ENCODE peak calls at places on chromosome X, in nine cellular contexts. O is body of pancreas, Z is fibroblast of lung, R is myocyte, U is RPMI7951, H is GM20000, T is endothelial cell, M is stromal cell of bone marrow, C is NCI-H1930. V is an unnamed sample.

GRCh38 chrX:56366901-56367300 is 134.7 kb downstream of the KLF8 start:
- DNase-seq in O (no peak), Z (no peak), R (no peak), U (no peak), H (no peak), T (no peak), M (no peak), C (no peak), V (no peak)

GRCh38 chrX:103155201-103155600 is 59.7 kb upstream of the BEX4 start:
- DNase-seq in O (no peak), Z (peak), R (no peak), U (no peak), H (no peak), T (no peak), M (no peak), C (no peak), V (no peak)

GRCh38 chrX:28124416-28124815 is 143.2 kb upstream of the DCAF8L1 start:
- DNase-seq in O (no peak), Z (no peak), R (no peak), U (no peak), H (no peak), T (no peak), M (no peak), C (no peak), V (no peak)

GRCh38 chrX:153773218-153773611 is 7.6 kb upstream of the SRPK3 start:
- DNase-seq in O (no peak), Z (no peak), R (no peak), U (no peak), H (no peak), T (no peak), M (no peak), C (no peak), V (peak)

GRCh38 chrX:111363741-111364140 is 48.3 kb downstream of the DCX start:
- DNase-seq in O (no peak), Z (no peak), R (no peak), U (no peak), H (no peak), T (no peak), M (no peak), C (no peak), V (no peak)

GRCh38 chrX:63115196-63115595 is 235.9 kb downstream of the SPIN4 start:
- DNase-seq in O (no peak), Z (no peak), R (no peak), U (no peak), H (no peak), T (no peak), M (no peak), C (no peak), V (no peak)

GRCh38 chrX:155094468-155095061 is 23.3 kb downstream of the BRCC3 start:
- DNase-seq in O (peak), Z (peak), R (peak), U (peak), H (no peak), T (peak), M (no peak), C (no peak), V (no peak)

GRCh38 chrX:78548012-78548411 is 111.1 kb downstream of the RTL3 start:
- DNase-seq in O (no peak), Z (peak), R (no peak), U (peak), H (no peak), T (no peak), M (peak), C (no peak), V (no peak)

GRCh38 chrX:153974003-153974725 is 1.6 kb downstream of the TMEM187 start:
- DNase-seq in O (peak), Z (no peak), R (no peak), U (no peak), H (no peak), T (no peak), M (no peak), C (no peak), V (no peak)

GRCh38 chrX:17710836-17711235 is 26.5 kb upstream of the SCML1 start:
- DNase-seq in O (no peak), Z (no peak), R (no peak), U (no peak), H (no peak), T (no peak), M (no peak), C (no peak), V (no peak)

GRCh38 chrX:13506574-13506973 is 62.8 kb upstream of the EGFL6 start:
- DNase-seq in O (peak), Z (peak), R (peak), U (peak), H (peak), T (peak), M (no peak), C (peak), V (peak)

GRCh38 chrX:49661881-49662280 is 33.9 kb downstream of the PAGE1 start:
- DNase-seq in O (no peak), Z (no peak), R (no peak), U (no peak), H (no peak), T (no peak), M (no peak), C (no peak), V (no peak)

GRCh38 chrX:63809158-63809557 is 24.1 kb upstream of the ARHGEF9 start:
- DNase-seq in O (no peak), Z (no peak), R (no peak), U (no peak), H (no peak), T (no peak), M (no peak), C (no peak), V (no peak)

GRCh38 chrX:11567528-11568220 is 98.0 kb downstream of the ARHGAP6 start:
- DNase-seq in O (no peak), Z (no peak), R (no peak), U (no peak), H (no peak), T (no peak), M (no peak), C (no peak), V (no peak)

GRCh38 chrX:142089193-142089592 is 115.9 kb downstream of the MAGEC2 start:
- DNase-seq in O (no peak), Z (peak), R (peak), U (no peak), H (no peak), T (no peak), M (peak), C (no peak), V (no peak)

GRCh38 chrX:102658551-102658950 is 7.3 kb downstream of the GPRASP1 start:
- DNase-seq in O (no peak), Z (peak), R (no peak), U (no peak), H (no peak), T (no peak), M (no peak), C (no peak), V (no peak)

GRCh38 chrX:69093960-69094935 is 71.0 kb downstream of the PJA1 start:
- DNase-seq in O (peak), Z (peak), R (peak), U (peak), H (peak), T (peak), M (peak), C (peak), V (peak)

GRCh38 chrX:121308276-121308805 is 260.9 kb downstream of the GLUD2 start:
- DNase-seq in O (peak), Z (no peak), R (peak), U (peak), H (peak), T (peak), M (peak), C (no peak), V (no peak)

GRCh38 chrX:134537179-134537945 is 77.4 kb downstream of the HPRT1 start:
- DNase-seq in O (no peak), Z (peak), R (peak), U (peak), H (no peak), T (no peak), M (no peak), C (no peak), V (no peak)

GRCh38 chrX:33721927-33722326 is 410.2 kb downstream of the FAM47A start:
- DNase-seq in O (no peak), Z (no peak), R (no peak), U (no peak), H (no peak), T (no peak), M (no peak), C (no peak), V (no peak)

GRCh38 chrX:22234380-22234779 is 38.3 kb upstream of the CBLL2 start:
- DNase-seq in O (no peak), Z (no peak), R (peak), U (no peak), H (no peak), T (no peak), M (no peak), C (no peak), V (no peak)

GRCh38 chrX:45771114-45771513 is 570.4 kb upstream of the DIPK2B start:
- DNase-seq in O (peak), Z (peak), R (peak), U (peak), H (no peak), T (no peak), M (peak), C (no peak), V (no peak)

GRCh38 chrX:69138512-69138911 is 26.7 kb downstream of the PJA1 start:
- DNase-seq in O (no peak), Z (no peak), R (no peak), U (peak), H (no peak), T (no peak), M (no peak), C (no peak), V (no peak)

GRCh38 chrX:105758784-105759183 is 63.6 kb upstream of the NRK start:
- DNase-seq in O (no peak), Z (peak), R (peak), U (no peak), H (no peak), T (no peak), M (no peak), C (no peak), V (no peak)

GRCh38 chrX:80876877-80877276 is 67.2 kb upstream of the BRWD3 start:
- DNase-seq in O (no peak), Z (peak), R (peak), U (peak), H (peak), T (no peak), M (peak), C (no peak), V (no peak)

GRCh38 chrX:87578978-87579377 is 61.4 kb downstream of the KLHL4 start:
- DNase-seq in O (no peak), Z (peak), R (peak), U (no peak), H (no peak), T (no peak), M (no peak), C (no peak), V (no peak)

GRCh38 chrX:40303256-40304077 is 205.7 kb upstream of the BCOR start:
- DNase-seq in O (no peak), Z (no peak), R (no peak), U (no peak), H (no peak), T (no peak), M (no peak), C (no peak), V (no peak)

GRCh38 chrX:84155938-84156337 is 32.1 kb downstream of the RPS6KA6 start:
- DNase-seq in O (no peak), Z (no peak), R (no peak), U (no peak), H (no peak), T (no peak), M (no peak), C (no peak), V (no peak)

GRCh38 chrX:26909728-26910127 is 553.4 kb downstream of the PPP4R3C start:
- DNase-seq in O (no peak), Z (no peak), R (no peak), U (no peak), H (no peak), T (no peak), M (no peak), C (no peak), V (no peak)

GRCh38 chrX:110021180-110022022 is 18.5 kb downstream of the TMEM164 start:
- DNase-seq in O (no peak), Z (peak), R (peak), U (peak), H (no peak), T (no peak), M (no peak), C (no peak), V (no peak)

V was measured in frontal cortex.